ENCODE peak calls at places on chromosomes 1 and 21, in five cellular contexts. One of them, this sample, is unnamed.

GRCh38 chr1:229887043-229887822 is 179.8 kb upstream of the GALNT2 start:
- DNase-seq in right lobe of liver: peak; percentile 84
- DNase-seq in AG04450: no peak
- DNase-seq in gastrocnemius medialis: peak; percentile 78
- DNase-seq in nephron progenitor cell: no peak
- DNase-seq in this sample: no peak

GRCh38 chr1:36555041-36555440 is 72.3 kb upstream of the CSF3R start:
- DNase-seq in right lobe of liver: peak; percentile 23
- DNase-seq in AG04450: no peak
- DNase-seq in gastrocnemius medialis: no peak
- DNase-seq in nephron progenitor cell: no peak
- DNase-seq in this sample: no peak

GRCh38 chr1:179867493-179868330 is 9.9 kb downstream of the TOR1AIP2 start:
- DNase-seq in right lobe of liver: no peak
- DNase-seq in AG04450: no peak
- DNase-seq in gastrocnemius medialis: no peak
- DNase-seq in nephron progenitor cell: peak; percentile 59
- DNase-seq in this sample: no peak

GRCh38 chr1:159339517-159339916 is 37.4 kb downstream of the FCER1A start:
- DNase-seq in right lobe of liver: no peak
- DNase-seq in AG04450: no peak
- DNase-seq in gastrocnemius medialis: no peak
- DNase-seq in nephron progenitor cell: no peak
- DNase-seq in this sample: no peak

GRCh38 chr1:77757616-77758015 is 2.0 kb downstream of the USP33 start:
- DNase-seq in right lobe of liver: no peak
- DNase-seq in AG04450: no peak
- DNase-seq in gastrocnemius medialis: no peak
- DNase-seq in nephron progenitor cell: no peak
- DNase-seq in this sample: no peak

GRCh38 chr21:37878946-37879660 is 37.2 kb downstream of the KCNJ6 start:
- DNase-seq in right lobe of liver: no peak
- DNase-seq in AG04450: peak; percentile 47
- DNase-seq in gastrocnemius medialis: no peak
- DNase-seq in nephron progenitor cell: no peak
- DNase-seq in this sample: peak; percentile 78

GRCh38 chr21:16519012-16519411 is 789.2 kb downstream of the USP25 start:
- DNase-seq in right lobe of liver: no peak
- DNase-seq in AG04450: no peak
- DNase-seq in gastrocnemius medialis: no peak
- DNase-seq in nephron progenitor cell: no peak
- DNase-seq in this sample: no peak

GRCh38 chr1:67190942-67191341 is 24.7 kb downstream of the IL23R start:
- DNase-seq in right lobe of liver: no peak
- DNase-seq in AG04450: no peak
- DNase-seq in gastrocnemius medialis: no peak
- DNase-seq in nephron progenitor cell: no peak
- DNase-seq in this sample: no peak

GRCh38 chr1:84253891-84254290 is 47.6 kb upstream of the SAMD13 start:
- DNase-seq in right lobe of liver: no peak
- DNase-seq in AG04450: peak; percentile 58
- DNase-seq in gastrocnemius medialis: peak; percentile 61
- DNase-seq in nephron progenitor cell: no peak
- DNase-seq in this sample: peak; percentile 71

GRCh38 chr1:55190092-55190491 is 25.1 kb downstream of the USP24 start:
- DNase-seq in right lobe of liver: no peak
- DNase-seq in AG04450: no peak
- DNase-seq in gastrocnemius medialis: no peak
- DNase-seq in nephron progenitor cell: no peak
- DNase-seq in this sample: no peak

GRCh38 chr1:70518106-70518505 is 107.0 kb downstream of the CTH start:
- DNase-seq in right lobe of liver: no peak
- DNase-seq in AG04450: no peak
- DNase-seq in gastrocnemius medialis: no peak
- DNase-seq in nephron progenitor cell: no peak
- DNase-seq in this sample: no peak

GRCh38 chr1:25031601-25031965 is 101.5 kb upstream of the RUNX3 start:
- DNase-seq in right lobe of liver: no peak
- DNase-seq in AG04450: no peak
- DNase-seq in gastrocnemius medialis: no peak
- DNase-seq in nephron progenitor cell: no peak
- DNase-seq in this sample: no peak

GRCh38 chr1:6500446-6501406 is 9.3 kb upstream of the PLEKHG5 start:
- DNase-seq in right lobe of liver: no peak
- DNase-seq in AG04450: no peak
- DNase-seq in gastrocnemius medialis: no peak
- DNase-seq in nephron progenitor cell: no peak
- DNase-seq in this sample: no peak

GRCh38 chr1:20366766-20367602 is 76.3 kb downstream of the VWA5B1 start:
- DNase-seq in right lobe of liver: no peak
- DNase-seq in AG04450: no peak
- DNase-seq in gastrocnemius medialis: no peak
- DNase-seq in nephron progenitor cell: peak; percentile 58
- DNase-seq in this sample: no peak

GRCh38 chr1:42311138-42311537 is 23.9 kb downstream of the FOXJ3 start:
- DNase-seq in right lobe of liver: no peak
- DNase-seq in AG04450: no peak
- DNase-seq in gastrocnemius medialis: no peak
- DNase-seq in nephron progenitor cell: no peak
- DNase-seq in this sample: no peak

GRCh38 chr1:65393345-65393744 is 27.1 kb upstream of the LEPR start:
- DNase-seq in right lobe of liver: no peak
- DNase-seq in AG04450: no peak
- DNase-seq in gastrocnemius medialis: no peak
- DNase-seq in nephron progenitor cell: no peak
- DNase-seq in this sample: no peak

GRCh38 chr1:151175036-151175741 is 592 bp downstream of the TMOD4 start:
- DNase-seq in right lobe of liver: no peak
- DNase-seq in AG04450: no peak
- DNase-seq in gastrocnemius medialis: no peak
- DNase-seq in nephron progenitor cell: no peak
- DNase-seq in this sample: no peak

GRCh38 chr1:32335619-32335950 is 448 bp downstream of the MARCKSL1 start:
- DNase-seq in right lobe of liver: no peak
- DNase-seq in AG04450: no peak
- DNase-seq in gastrocnemius medialis: no peak
- DNase-seq in nephron progenitor cell: no peak
- DNase-seq in this sample: no peak

GRCh38 chr1:7940745-7941436 is at the start of gene TNFRSF9:
- DNase-seq in right lobe of liver: no peak
- DNase-seq in AG04450: no peak
- DNase-seq in gastrocnemius medialis: no peak
- DNase-seq in nephron progenitor cell: no peak
- DNase-seq in this sample: no peak

GRCh38 chr1:28835237-28835650 is 23.3 kb downstream of the OPRD1 start:
- DNase-seq in right lobe of liver: no peak
- DNase-seq in AG04450: no peak
- DNase-seq in gastrocnemius medialis: no peak
- DNase-seq in nephron progenitor cell: no peak
- DNase-seq in this sample: no peak

GRCh38 chr1:47931395-47931794 is 65.8 kb downstream of the TRABD2B start:
- DNase-seq in right lobe of liver: no peak
- DNase-seq in AG04450: no peak
- DNase-seq in gastrocnemius medialis: no peak
- DNase-seq in nephron progenitor cell: no peak
- DNase-seq in this sample: no peak

GRCh38 chr1:13921190-13921589 is 221.2 kb downstream of the PRDM2 start:
- DNase-seq in right lobe of liver: no peak
- DNase-seq in AG04450: no peak
- DNase-seq in gastrocnemius medialis: no peak
- DNase-seq in nephron progenitor cell: no peak
- DNase-seq in this sample: no peak

GRCh38 chr21:38930065-38930464 is 124.3 kb downstream of the ETS2 start:
- DNase-seq in right lobe of liver: no peak
- DNase-seq in AG04450: no peak
- DNase-seq in gastrocnemius medialis: no peak
- DNase-seq in nephron progenitor cell: no peak
- DNase-seq in this sample: no peak

GRCh38 chr1:88936760-88937342 is 45.5 kb upstream of the GTF2B start:
- DNase-seq in right lobe of liver: no peak
- DNase-seq in AG04450: no peak
- DNase-seq in gastrocnemius medialis: no peak
- DNase-seq in nephron progenitor cell: no peak
- DNase-seq in this sample: no peak

GRCh38 chr1:224563666-224564065 is 52.5 kb upstream of the CNIH3 start:
- DNase-seq in right lobe of liver: no peak
- DNase-seq in AG04450: no peak
- DNase-seq in gastrocnemius medialis: no peak
- DNase-seq in nephron progenitor cell: no peak
- DNase-seq in this sample: no peak

GRCh38 chr1:59215766-59216291 is 81.1 kb upstream of the FGGY start:
- DNase-seq in right lobe of liver: no peak
- DNase-seq in AG04450: no peak
- DNase-seq in gastrocnemius medialis: peak; percentile 33
- DNase-seq in nephron progenitor cell: no peak
- DNase-seq in this sample: no peak

GRCh38 chr1:192263436-192263835 is 53.4 kb upstream of the RGS21 start:
- DNase-seq in right lobe of liver: no peak
- DNase-seq in AG04450: peak; percentile 58
- DNase-seq in gastrocnemius medialis: no peak
- DNase-seq in nephron progenitor cell: no peak
- DNase-seq in this sample: no peak

GRCh38 chr1:63829349-63830327 is 55.8 kb downstream of the ROR1 start:
- DNase-seq in right lobe of liver: no peak
- DNase-seq in AG04450: no peak
- DNase-seq in gastrocnemius medialis: no peak
- DNase-seq in nephron progenitor cell: no peak
- DNase-seq in this sample: no peak

GRCh38 chr1:36253463-36253862 is 29.2 kb downstream of the THRAP3 start:
- DNase-seq in right lobe of liver: no peak
- DNase-seq in AG04450: no peak
- DNase-seq in gastrocnemius medialis: no peak
- DNase-seq in nephron progenitor cell: no peak
- DNase-seq in this sample: no peak

GRCh38 chr1:45410850-45411509 is 70.7 kb upstream of the MUTYH start:
- DNase-seq in right lobe of liver: no peak
- DNase-seq in AG04450: no peak
- DNase-seq in gastrocnemius medialis: no peak
- DNase-seq in nephron progenitor cell: no peak
- DNase-seq in this sample: no peak

GRCh38 chr1:45412899-45413298 is 72.7 kb upstream of the MUTYH start:
- DNase-seq in right lobe of liver: no peak
- DNase-seq in AG04450: no peak
- DNase-seq in gastrocnemius medialis: no peak
- DNase-seq in nephron progenitor cell: no peak
- DNase-seq in this sample: no peak

GRCh38 chr1:45414746-45415145 is 74.5 kb upstream of the MUTYH start:
- DNase-seq in right lobe of liver: no peak
- DNase-seq in AG04450: no peak
- DNase-seq in gastrocnemius medialis: no peak
- DNase-seq in nephron progenitor cell: no peak
- DNase-seq in this sample: no peak

GRCh38 chr1:45409243-45409642 is 69.0 kb upstream of the MUTYH start:
- DNase-seq in right lobe of liver: no peak
- DNase-seq in AG04450: no peak
- DNase-seq in gastrocnemius medialis: no peak
- DNase-seq in nephron progenitor cell: no peak
- DNase-seq in this sample: no peak

DNA sequence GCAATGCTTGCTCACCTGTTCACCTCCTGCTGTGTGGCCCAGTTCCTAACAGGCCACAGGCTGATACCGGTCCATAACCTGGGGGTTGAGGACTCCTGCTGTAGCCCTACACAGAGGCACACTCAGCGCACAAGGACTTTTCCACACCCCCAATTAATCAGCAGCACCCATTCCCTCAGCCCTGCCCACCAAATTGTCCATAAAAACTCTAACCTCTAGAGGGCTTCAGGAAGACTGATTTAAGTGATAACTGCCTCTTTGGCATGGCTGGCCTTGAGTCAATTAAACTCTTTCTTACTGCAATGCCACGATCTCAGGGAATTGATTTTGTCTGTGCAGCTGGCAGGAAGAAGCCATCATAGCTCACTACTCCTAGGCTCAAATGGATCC is 71.3 kb upstream of the MUTYH start:
- DNase-seq in right lobe of liver: no peak
- DNase-seq in AG04450: no peak
- DNase-seq in gastrocnemius medialis: no peak
- DNase-seq in nephron progenitor cell: no peak
- DNase-seq in this sample: no peak
- TF ChIP-seq CTCF in right lobe of liver: no peak
- TF ChIP-seq CTCF in AG04450: peak; percentile 3
- TF ChIP-seq CTCF in gastrocnemius medialis: no peak
- TF ChIP-seq CTCF in nephron progenitor cell: no peak
- TF ChIP-seq CTCF in this sample: no peak

GRCh38 chr1:166785987-166786386 is 53.3 kb upstream of the POGK start:
- DNase-seq in right lobe of liver: no peak
- DNase-seq in AG04450: no peak
- DNase-seq in gastrocnemius medialis: no peak
- DNase-seq in nephron progenitor cell: no peak
- DNase-seq in this sample: no peak
- TF ChIP-seq CTCF in right lobe of liver: no peak
- TF ChIP-seq CTCF in AG04450: no peak
- TF ChIP-seq CTCF in gastrocnemius medialis: no peak
- TF ChIP-seq CTCF in nephron progenitor cell: no peak
- TF ChIP-seq CTCF in this sample: no peak

DNA sequence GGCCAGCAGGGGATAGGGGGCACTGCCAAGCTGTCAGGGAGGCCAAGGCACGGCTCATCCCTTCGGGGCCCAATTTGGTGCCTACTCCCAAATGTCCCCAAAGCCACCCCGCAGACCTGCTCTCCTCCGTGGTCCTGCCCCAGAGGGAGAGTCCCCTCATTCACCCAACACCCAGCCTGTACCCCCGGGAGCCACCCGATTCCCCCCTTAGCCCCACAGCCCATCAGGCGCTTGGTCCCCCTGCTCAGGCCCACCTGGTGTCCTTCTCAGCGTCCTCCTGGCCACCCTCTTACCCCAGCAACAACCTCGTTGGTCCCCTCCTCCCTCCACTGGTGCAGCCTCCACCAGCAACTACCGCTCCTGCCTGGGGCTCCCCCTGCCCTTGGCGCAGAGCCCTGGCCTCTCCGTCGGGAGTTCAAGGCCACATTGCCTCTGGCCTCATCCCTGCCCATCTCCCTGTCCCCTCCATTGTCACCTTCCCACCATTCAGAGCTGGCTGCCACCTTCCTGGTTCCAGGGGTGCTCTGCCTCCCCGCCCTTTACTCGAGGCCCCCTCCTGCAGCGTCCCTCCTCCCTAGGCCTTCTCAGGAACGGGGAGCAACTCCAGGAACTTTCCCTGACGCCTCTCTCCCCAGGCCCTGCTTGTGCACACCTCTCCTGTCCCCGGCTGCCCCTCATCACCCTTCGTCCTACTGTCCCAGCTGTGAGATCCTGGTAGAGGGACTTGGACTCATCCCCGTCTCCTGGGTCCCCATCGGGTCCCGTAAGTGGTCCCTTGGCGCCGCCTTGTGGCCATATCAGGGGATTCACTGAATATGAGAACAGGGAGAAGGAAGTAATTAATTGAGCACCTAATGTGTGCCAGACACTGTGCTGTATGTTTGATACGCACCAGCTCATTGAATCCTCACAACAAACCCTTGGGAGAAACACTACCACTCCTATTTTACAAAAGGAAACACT is 73.9 kb downstream of the RAP1GAP start:
- DNase-seq in right lobe of liver: peak; percentile 70
- DNase-seq in AG04450: no peak
- DNase-seq in gastrocnemius medialis: no peak
- DNase-seq in nephron progenitor cell: peak; percentile 76
- DNase-seq in this sample: no peak
- TF ChIP-seq CTCF in right lobe of liver: peak; percentile 66
- TF ChIP-seq CTCF in AG04450: peak; percentile 85
- TF ChIP-seq CTCF in gastrocnemius medialis: no peak
- TF ChIP-seq CTCF in nephron progenitor cell: peak; percentile 58
- TF ChIP-seq CTCF in this sample: peak; percentile 63

GRCh38 chr1:16236091-16236494 is 890 bp downstream of the CPLANE2 start:
- DNase-seq in right lobe of liver: peak; percentile 69
- DNase-seq in AG04450: no peak
- DNase-seq in gastrocnemius medialis: peak; percentile 15
- DNase-seq in nephron progenitor cell: no peak
- DNase-seq in this sample: no peak
- TF ChIP-seq CTCF in right lobe of liver: peak; percentile 27
- TF ChIP-seq CTCF in AG04450: peak; percentile 18
- TF ChIP-seq CTCF in gastrocnemius medialis: no peak
- TF ChIP-seq CTCF in nephron progenitor cell: no peak
- TF ChIP-seq CTCF in this sample: no peak

This sample was measured in RWPE2.